ENCODE peak calls at places on chromosomes 13 and 19, in seven cellular contexts. D is GM12891, H is HepG2, G is GM12878, O is H1, X is GM12892, T is K562. Z is an unnamed sample.

GRCh38 chr19:16369664-16370576 is 45.3 kb downstream of the KLF2 start:
- DNase-seq in D (no peak), H (no peak), G (no peak), O (no peak), X (no peak), T (no peak), Z (no peak)

GRCh38 chr19:14354445-14354844 is 26.8 kb upstream of the ADGRE5 start:
- DNase-seq in G (no peak), X (no peak), D (no peak), O (no peak), T (peak; percentile 86), H (no peak), Z (peak; percentile 56)

GRCh38 chr19:737591-738093 is 13.3 kb upstream of the MISP start:
- DNase-seq in D (peak; percentile 87), X (peak; percentile 82), G (no peak), O (peak; percentile 43), H (peak; percentile 41), T (peak; percentile 82), Z (peak; percentile 95)

GRCh38 chr19:18928018-18928805 is 8.7 kb downstream of the DDX49 start:
- DNase-seq in X (no peak), D (no peak), O (no peak), H (no peak), T (no peak), G (no peak), Z (no peak)

GRCh38 chr13:49253310-49253709 is 5.6 kb downstream of the CDADC1 start:
- DNase-seq in H (no peak), T (no peak), G (no peak), X (no peak), O (no peak), D (no peak), Z (no peak)

GRCh38 chr13:107413005-107413404 is 802.3 kb downstream of the LIG4 start:
- DNase-seq in T (no peak), D (no peak), G (no peak), O (no peak), H (no peak), X (no peak), Z (no peak)

GRCh38 chr19:45973564-45974338 is at the start of gene NOVA2:
- DNase-seq in D (no peak), G (peak; percentile 19), T (peak; percentile 96), O (peak; percentile 83), X (peak; percentile 71), H (no peak), Z (peak; percentile 100)

GRCh38 chr19:17380426-17381138 is 3.4 kb upstream of the PLVAP start:
- DNase-seq in O (no peak), X (no peak), D (no peak), H (no peak), G (no peak), T (no peak), Z (no peak)

GRCh38 chr13:113083402-113084061 is 22.1 kb upstream of the F7 start:
- DNase-seq in X (no peak), T (no peak), G (no peak), H (no peak), D (no peak), O (no peak), Z (no peak)

GRCh38 chr13:54241719-54242118 is 1213.1 kb downstream of the OLFM4 start:
- DNase-seq in X (no peak), G (no peak), D (no peak), O (no peak), H (no peak), T (no peak), Z (no peak)

GRCh38 chr13:113646376-113646775 is 11.6 kb downstream of the ATP4B start:
- DNase-seq in H (no peak), T (no peak), G (no peak), O (no peak), X (no peak), D (no peak), Z (no peak)

GRCh38 chr13:48571121-48571901 is 38.4 kb upstream of the RCBTB2 start:
- DNase-seq in O (no peak), G (no peak), D (no peak), H (no peak), T (no peak), X (no peak), Z (no peak)

GRCh38 chr13:73715114-73715909 is 418.9 kb downstream of the KLF12 start:
- DNase-seq in D (no peak), X (no peak), O (no peak), T (no peak), G (peak; percentile 31), H (no peak), Z (no peak)

GRCh38 chr19:49462492-49462891 is 9.5 kb downstream of the ALDH16A1 start:
- DNase-seq in G (no peak), H (no peak), D (no peak), X (no peak), O (no peak), T (no peak), Z (no peak)

GRCh38 chr19:6271721-6272410 is 7.9 kb downstream of the MLLT1 start:
- DNase-seq in D (no peak), T (peak; percentile 75), O (no peak), H (no peak), X (no peak), G (no peak), Z (peak; percentile 87)

GRCh38 chr13:101640797-101641400 is 188.4 kb downstream of the ITGBL1 start:
- DNase-seq in X (no peak), H (no peak), O (no peak), D (no peak), T (no peak), G (no peak), Z (no peak)

GRCh38 chr13:38210928-38211596 is 138.6 kb upstream of the UFM1 start:
- DNase-seq in D (no peak), T (no peak), X (no peak), G (no peak), H (no peak), O (peak; percentile 29), Z (no peak)

GRCh38 chr13:94968040-94968756 is 255.9 kb upstream of the SOX21 start:
- DNase-seq in D (no peak), T (no peak), X (peak; percentile 8), G (no peak), H (no peak), O (no peak), Z (peak; percentile 66)

GRCh38 chr13:42574435-42575311 is 721 bp downstream of the TNFSF11 start:
- DNase-seq in X (peak; percentile 61), G (no peak), H (no peak), T (no peak), O (no peak), D (peak; percentile 63), Z (peak; percentile 25)

GRCh38 chr19:13154241-13154778 is 4.1 kb downstream of the IER2 start:
- DNase-seq in O (no peak), H (peak; percentile 65), X (no peak), T (peak; percentile 68), D (no peak), G (no peak), Z (peak; percentile 57)

GRCh38 chr19:39524495-39524894 is 8.2 kb downstream of the EID2B start:
- DNase-seq in D (no peak), O (no peak), H (peak; percentile 50), X (no peak), G (no peak), T (no peak), Z (no peak)

GRCh38 chr19:52270266-52270885 is 989 bp downstream of the ZNF766 start:
- DNase-seq in G (no peak), H (no peak), O (no peak), X (peak; percentile 23), T (peak; percentile 9), D (peak; percentile 13), Z (peak; percentile 64)

GRCh38 chr13:81395368-81395767 is 1054.4 kb upstream of the SPRY2 start:
- DNase-seq in O (no peak), X (no peak), G (no peak), D (no peak), T (peak; percentile 34), H (no peak), Z (peak; percentile 67)

GRCh38 chr13:76473552-76474134 is 412.6 kb downstream of the KCTD12 start:
- DNase-seq in O (peak; percentile 51), H (peak; percentile 76), X (peak; percentile 11), D (peak; percentile 17), T (peak; percentile 48), G (peak; percentile 25), Z (peak; percentile 53)

GRCh38 chr19:58563034-58563573 is 4.7 kb upstream of the UBE2M start:
- DNase-seq in X (peak; percentile 58), D (no peak), H (no peak), G (no peak), O (no peak), T (no peak), Z (peak; percentile 78)

DNA sequence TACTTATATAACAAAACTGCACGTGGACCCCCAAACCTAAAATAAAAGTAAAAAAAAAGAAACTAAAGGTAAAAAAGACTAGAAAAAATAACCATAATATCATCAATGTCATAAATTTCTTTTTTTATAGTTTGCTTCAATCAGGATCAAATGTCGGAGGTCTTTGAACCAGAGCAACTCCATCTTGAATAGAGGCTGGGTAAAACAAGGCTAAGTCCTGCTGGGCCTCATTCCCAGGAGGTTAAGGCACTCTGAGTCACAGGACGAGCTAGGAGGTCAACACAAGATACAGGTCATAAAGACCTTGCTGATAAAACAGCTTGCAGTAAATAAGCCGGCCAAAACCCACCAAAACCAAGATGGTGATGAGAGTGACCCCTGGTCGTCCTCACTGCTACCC is 24.0 kb downstream of the TPT1 start:
- DNase-seq in O (no peak), G (no peak), D (no peak), T (no peak), H (no peak), X (no peak), Z (no peak)
- TF ChIP-seq TAF1 in O (no peak), G (no peak), D (no peak), T (no peak), H (no peak), X (no peak), Z (no peak)

DNA sequence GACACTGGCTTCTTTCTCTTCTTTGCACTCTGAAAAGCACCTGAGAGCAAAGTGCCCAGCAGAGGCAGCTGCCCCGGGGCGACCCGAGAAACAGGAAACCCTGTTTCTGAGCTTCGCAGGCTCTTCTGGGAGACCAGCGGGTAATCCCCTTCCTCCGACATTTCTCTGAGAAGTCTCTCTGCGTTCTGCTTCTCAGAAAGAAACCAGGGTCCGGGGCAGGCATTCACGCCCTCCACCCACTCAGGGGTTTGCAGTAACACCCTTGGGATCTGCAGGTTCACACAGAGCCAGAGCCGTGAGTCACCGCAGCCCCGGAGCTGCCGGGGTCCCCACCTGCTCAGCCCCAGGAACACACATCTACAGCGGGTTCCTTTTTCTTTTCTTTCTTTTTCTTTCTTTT is 86.0 kb downstream of the GADD45B start:
- DNase-seq in X (peak; percentile 66), O (no peak), T (no peak), D (peak; percentile 72), H (no peak), G (peak; percentile 92), Z (no peak)
- TF ChIP-seq TAF1 in X (no peak), O (no peak), T (no peak), D (no peak), H (no peak), G (peak; percentile 34), Z (no peak)

DNA sequence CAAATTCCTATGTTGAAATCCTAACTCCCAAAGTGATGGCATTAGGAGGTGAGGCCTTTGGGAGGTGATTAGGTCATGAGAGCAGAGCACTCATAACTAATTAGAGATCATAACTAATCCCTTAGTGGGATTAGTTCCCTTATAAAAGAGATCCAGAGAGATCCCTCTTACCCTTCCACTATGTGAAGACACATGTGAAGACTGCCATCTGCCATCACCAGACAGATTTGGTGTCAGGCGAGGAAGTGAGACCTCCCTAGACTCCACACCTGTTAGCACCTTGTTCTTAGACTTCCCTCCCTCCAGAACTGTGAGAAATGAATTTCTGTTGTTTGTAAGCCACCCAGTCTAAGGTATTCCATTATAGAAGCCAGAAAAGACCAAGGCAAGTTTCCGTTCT is 112.2 kb downstream of the NDFIP2 start:
- DNase-seq in O (no peak), X (no peak), D (no peak), T (no peak), H (no peak), G (no peak), Z (no peak)
- TF ChIP-seq TAF1 in O (no peak), X (no peak), D (no peak), T (no peak), H (no peak), G (no peak), Z (no peak)

GRCh38 chr19:2579678-2580280 is 103.9 kb downstream of the GADD45B start:
- DNase-seq in O (no peak), T (no peak), H (no peak), D (no peak), G (no peak), X (no peak), Z (no peak)
- TF ChIP-seq TAF1 in O (no peak), T (no peak), H (no peak), D (no peak), G (no peak), X (no peak), Z (no peak)

Z was measured in SK-N-SH.